ENCODE peak calls at places on chromosome 1, in four cellular contexts. L is IMR-90, C is GM12878, H is K562. I is an unnamed sample. For H3K4me1, the result is how much of the 10 kb centered on the place peaks cover.

GRCh38 chr1:226066415-226067077 is 4.0 kb downstream of the H3-3A start:
- DNase-seq in L (peak), C (no peak), H (no peak), I (no peak)

GRCh38 chr1:74964508-74964907 is 169.7 kb upstream of the LHX8 start:
- DNase-seq in L (no peak), C (no peak), H (peak), I (no peak)

GRCh38 chr1:24929091-24929875 is 793 bp downstream of the RUNX3 start:
- DNase-seq in L (no peak), C (no peak), H (no peak), I (peak)

GRCh38 chr1:81703352-81703735 is 97.4 kb upstream of the ADGRL2 start:
- DNase-seq in L (peak), C (no peak), H (no peak), I (no peak)

GRCh38 chr1:90821152-90821792 is 104.2 kb upstream of the BARHL2 start:
- DNase-seq in L (no peak), C (no peak), H (no peak), I (no peak)

GRCh38 chr1:63817152-63817667 is 43.4 kb downstream of the ROR1 start:
- DNase-seq in L (peak), C (no peak), H (no peak), I (no peak)

GRCh38 chr1:34292472-34292871 is 115.8 kb downstream of the C1orf94 start:
- DNase-seq in L (no peak), C (no peak), H (peak), I (no peak)

GRCh38 chr1:101262601-101263348 is 26.0 kb downstream of the S1PR1 start:
- DNase-seq in L (no peak), C (no peak), H (peak), I (no peak)

GRCh38 chr1:115189814-115190541 is 100.7 kb upstream of the TSPAN2 start:
- DNase-seq in L (peak), C (no peak), H (no peak), I (peak)

GRCh38 chr1:27868932-27869718 is 3.2 kb upstream of the THEMIS2 start:
- DNase-seq in L (no peak), C (peak), H (peak), I (no peak)

GRCh38 chr1:227343201-227343600 is 24.9 kb upstream of the CDC42BPA start:
- DNase-seq in L (peak), C (no peak), H (no peak), I (no peak)

GRCh38 chr1:94044290-94044790 is 76.6 kb downstream of the ABCA4 start:
- DNase-seq in L (no peak), C (no peak), H (no peak), I (no peak)

GRCh38 chr1:183593356-183593755 is 3.1 kb upstream of the NCF2 start:
- DNase-seq in L (no peak), C (peak), H (no peak), I (no peak)

GRCh38 chr1:160078392-160079195 is 2.7 kb upstream of the KCNJ9 start:
- DNase-seq in L (no peak), C (no peak), H (peak), I (peak)

GRCh38 chr1:33762099-33762830 is 101.6 kb upstream of the HMGB4 start:
- DNase-seq in L (peak), C (no peak), H (no peak), I (no peak)

GRCh38 chr1:207414606-207415108 is 39.5 kb upstream of the CR2 start:
- DNase-seq in L (no peak), C (peak), H (no peak), I (no peak)
- TF ChIP-seq ELK1 in L (no peak), C (no peak), H (no peak), I (no peak)

DNA sequence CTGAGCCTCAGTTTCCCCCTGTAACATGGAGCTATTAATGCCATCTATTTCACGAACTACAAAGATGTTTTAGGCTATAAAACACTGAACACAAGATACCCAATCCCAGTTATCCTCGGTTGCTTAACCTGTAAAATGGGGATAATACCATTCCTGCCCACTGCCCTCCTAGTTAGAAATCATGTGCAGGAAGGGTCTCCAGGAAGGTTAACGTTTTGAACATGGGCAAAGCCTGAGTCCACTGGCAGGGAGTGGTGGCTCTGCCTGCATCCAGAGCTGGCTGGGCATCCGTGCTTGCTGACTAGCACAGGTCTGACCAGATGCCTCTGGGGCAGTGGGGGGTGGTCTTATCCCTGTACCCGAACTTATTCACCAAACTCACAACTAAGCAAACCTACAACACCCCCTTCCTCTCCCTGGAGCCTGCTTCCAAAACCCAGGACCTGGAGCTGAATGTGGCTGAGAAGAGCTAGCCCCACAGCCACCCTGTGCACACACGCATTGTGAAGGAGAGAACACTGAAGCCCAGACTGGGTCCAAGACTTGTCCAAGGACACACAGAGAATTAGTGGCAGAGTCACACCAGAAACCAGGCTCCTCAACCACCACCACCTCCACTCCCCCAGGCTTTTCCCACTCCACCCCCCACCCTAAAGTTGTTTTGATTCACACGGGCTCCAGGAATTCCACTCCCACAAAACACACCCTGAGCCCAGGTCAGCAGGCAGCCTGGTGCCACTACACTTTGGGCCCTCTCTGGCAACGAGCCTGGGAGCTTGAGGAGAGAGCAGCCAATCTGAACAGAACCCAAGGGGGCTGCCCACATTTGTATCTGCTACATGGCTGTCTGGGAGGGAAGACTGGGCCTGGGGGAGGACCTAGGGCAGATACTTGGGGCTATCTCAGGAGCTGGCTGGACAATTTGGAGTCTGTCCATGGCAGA is 1.6 kb downstream of the E2F2 start:
- DNase-seq in L (no peak), C (no peak), H (peak), I (no peak)
- H3K4me1 ChIP-seq in L (under half), C (half or more), H (half or more), I (half or more)

GRCh38 chr1:26161408-26162219 is 2.7 kb downstream of the FAM110D start:
- DNase-seq in L (peak), C (no peak), H (peak), I (peak)
- TF ChIP-seq ELK1 in L (no peak), C (no peak), H (no peak), I (no peak)

DNA sequence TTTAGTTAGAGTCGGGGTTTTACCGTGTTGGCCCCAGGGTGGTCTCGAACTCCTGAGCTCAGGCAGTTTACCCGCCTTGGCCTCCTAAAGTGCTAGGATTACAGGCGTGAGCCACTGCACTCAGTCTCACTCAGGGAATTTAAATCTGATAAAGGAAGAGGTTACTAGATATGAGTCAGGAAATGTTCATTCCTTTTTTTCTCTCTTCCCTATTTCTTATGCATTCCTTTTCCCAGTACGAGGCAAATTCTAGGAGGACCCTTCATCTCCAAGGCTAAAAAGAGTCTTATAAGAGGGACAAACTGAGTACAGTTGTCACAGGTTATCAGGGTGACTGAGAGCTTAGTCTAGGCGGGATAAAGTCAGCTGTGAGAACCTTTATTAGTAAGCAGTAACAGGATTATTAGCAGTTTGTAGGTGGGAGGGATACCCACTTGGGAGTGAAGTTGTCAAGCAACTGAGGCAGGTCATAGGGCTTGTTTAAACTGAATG is 9.1 kb downstream of the MACF1 start:
- DNase-seq in L (peak), C (no peak), H (no peak), I (no peak)
- H3K4me1 ChIP-seq in L (under half), C (under half), H (half or more), I (under half)

GRCh38 chr1:44808063-44808937 is at the start of gene BTBD19:
- DNase-seq in L (peak), C (no peak), H (peak), I (no peak)

GRCh38 chr1:44811714-44812151 is 3.4 kb downstream of the BTBD19 start:
- DNase-seq in L (peak), C (no peak), H (peak), I (no peak)

GRCh38 chr1:44811234-44811633 is 2.9 kb downstream of the BTBD19 start:
- DNase-seq in L (no peak), C (no peak), H (no peak), I (no peak)

GRCh38 chr1:44808938-44809917 is 905 bp downstream of the BTBD19 start:
- DNase-seq in L (peak), C (peak), H (peak), I (peak)

DNA sequence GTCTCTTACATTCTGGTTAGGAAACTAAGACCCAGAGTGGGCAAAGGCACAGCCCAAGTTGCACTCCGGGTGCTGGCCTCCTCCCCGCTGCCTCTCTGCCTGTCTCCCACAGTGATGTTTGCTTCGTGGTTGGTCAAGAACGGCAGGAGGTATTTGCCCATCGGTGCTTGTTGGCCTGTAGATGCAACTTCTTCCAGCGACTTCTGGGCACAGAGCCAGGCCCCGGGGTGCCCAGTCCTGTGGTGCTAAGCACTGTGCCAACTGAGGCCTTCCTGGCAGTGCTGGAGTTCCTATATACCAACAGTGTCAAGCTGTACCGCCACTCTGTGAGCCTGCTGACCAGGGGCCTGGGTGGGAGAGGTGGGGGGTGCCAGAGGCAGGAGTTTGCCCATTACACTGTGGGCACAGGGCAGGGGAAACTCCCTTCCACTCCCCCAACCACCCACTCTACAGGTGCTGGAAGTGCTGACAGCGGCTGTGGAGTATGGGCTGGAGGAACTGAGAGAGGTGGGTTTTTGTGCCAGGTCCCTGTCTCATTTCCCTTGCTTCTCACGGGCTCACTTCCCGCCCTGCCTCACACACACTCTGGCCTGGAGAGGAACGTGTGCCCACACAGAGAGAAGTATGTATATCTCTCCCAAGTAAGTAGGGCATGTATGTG is 1.9 kb downstream of the BTBD19 start:
- DNase-seq in L (no peak), C (peak), H (no peak), I (peak)
- TF ChIP-seq ELK1 in L (no peak), C (no peak), H (no peak), I (no peak)

DNA sequence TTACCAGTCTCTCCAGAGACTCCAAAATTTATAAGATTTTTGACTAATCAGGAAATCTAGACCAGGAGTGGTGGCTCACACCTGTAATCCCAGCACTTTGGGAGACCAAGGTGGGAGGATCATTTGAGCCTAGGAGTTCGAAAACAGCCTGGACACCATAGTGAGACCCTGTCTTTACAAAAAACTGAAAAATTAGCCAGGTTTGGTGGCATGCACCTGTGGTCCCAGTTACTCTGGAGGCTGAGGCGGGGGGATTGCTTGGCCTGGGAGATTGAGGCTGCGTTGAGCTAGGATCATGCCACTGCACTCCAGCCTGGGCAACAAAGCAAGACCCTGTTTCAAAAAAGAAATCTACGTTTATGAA is 10.0 kb downstream of the ATP8B2 start:
- DNase-seq in L (no peak), C (no peak), H (no peak), I (no peak)
- H3K4me1 ChIP-seq in L (under half), C (under half), H (under half), I (under half)

GRCh38 chr1:108746382-108747127 is at the start of gene STXBP3:
- DNase-seq in L (peak), C (peak), H (peak), I (peak)

GRCh38 chr1:108747898-108748297 is 1.4 kb downstream of the STXBP3 start:
- DNase-seq in L (no peak), C (no peak), H (no peak), I (no peak)

GRCh38 chr1:108749081-108749480 is 2.6 kb downstream of the STXBP3 start:
- DNase-seq in L (no peak), C (no peak), H (no peak), I (no peak)

GRCh38 chr1:108745980-108746381 is 493 bp upstream of the STXBP3 start:
- DNase-seq in L (no peak), C (no peak), H (no peak), I (no peak)

DNA sequence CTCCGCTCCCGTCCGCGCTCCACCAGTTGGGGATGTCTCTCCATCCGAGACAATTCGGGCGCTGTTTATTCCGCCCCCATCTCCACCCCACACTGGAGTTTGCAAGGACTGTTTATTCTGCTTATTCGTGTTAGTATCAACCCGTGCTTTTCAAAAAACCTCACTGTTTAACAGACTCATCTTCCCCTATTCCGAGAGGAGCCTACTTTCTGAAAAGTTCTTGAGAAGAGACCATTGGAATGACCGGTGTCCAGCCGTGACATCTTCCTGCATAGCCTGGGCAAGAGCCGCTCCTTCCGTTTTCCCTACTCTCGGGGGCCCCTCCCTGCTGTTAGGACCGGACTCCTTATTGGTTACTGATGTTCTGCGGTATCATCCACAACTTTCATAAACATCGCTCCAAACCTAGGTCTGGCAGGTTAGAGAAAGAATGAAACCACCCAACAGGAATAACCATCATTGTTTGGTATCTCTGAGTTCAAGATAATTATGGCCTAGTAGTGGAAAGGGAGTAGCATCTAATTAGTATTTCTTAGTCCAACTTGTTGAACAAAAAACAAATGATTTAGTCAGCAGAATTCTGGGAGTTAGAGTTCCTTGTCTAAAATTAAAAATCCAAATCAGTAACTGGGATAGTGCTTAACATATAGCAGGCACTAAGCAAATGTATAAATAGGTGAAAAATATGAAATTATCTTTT is 804 bp downstream of the STXBP3 start:
- DNase-seq in L (peak), C (peak), H (peak), I (peak)
- TF ChIP-seq ELK1 in L (no peak), C (no peak), H (no peak), I (no peak)

DNA sequence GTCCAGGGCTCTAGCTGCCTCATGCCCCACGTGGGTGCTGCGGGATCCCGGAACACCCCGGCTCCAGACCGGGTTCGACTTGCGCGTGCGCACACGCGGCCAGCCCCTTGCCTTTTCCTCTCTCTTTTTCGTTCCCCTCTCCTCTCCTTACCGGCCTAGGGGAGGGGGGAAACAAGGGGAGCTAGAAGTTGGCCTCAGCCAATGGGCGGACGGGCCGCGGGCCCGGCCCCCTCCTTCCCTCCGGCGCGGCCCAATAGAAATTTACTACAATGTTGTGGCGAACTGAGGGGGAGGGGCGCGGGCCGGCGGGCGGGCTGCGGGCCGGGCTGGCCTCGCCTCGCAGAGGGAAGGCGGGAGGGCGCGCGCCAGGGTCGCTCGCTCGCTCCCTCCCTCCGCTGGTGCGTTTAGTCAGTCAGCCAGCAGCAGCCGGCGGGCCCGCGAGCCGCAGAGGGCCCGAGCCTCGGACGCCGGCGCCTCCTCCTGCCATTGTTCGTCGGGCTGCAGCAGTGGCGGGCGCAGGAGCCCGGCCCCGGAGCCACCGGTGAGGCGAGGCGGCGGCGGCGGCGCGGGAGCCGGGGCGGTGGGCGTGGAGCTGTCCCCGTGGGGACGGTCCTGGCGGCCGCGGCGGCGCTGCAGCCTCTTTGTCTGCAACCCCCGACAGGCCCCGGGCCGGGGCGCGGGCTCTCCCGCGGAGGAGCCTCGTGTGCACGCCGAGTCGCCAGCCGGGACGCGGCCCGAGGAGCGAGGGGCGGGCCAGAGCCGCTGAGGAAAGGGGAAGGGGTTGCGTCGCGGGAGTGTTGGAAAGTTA is at the start of gene EPB41:
- DNase-seq in L (peak), C (peak), H (peak), I (peak)
- H3K4me1 ChIP-seq in L (under half), C (under half), H (under half), I (under half)

DNA sequence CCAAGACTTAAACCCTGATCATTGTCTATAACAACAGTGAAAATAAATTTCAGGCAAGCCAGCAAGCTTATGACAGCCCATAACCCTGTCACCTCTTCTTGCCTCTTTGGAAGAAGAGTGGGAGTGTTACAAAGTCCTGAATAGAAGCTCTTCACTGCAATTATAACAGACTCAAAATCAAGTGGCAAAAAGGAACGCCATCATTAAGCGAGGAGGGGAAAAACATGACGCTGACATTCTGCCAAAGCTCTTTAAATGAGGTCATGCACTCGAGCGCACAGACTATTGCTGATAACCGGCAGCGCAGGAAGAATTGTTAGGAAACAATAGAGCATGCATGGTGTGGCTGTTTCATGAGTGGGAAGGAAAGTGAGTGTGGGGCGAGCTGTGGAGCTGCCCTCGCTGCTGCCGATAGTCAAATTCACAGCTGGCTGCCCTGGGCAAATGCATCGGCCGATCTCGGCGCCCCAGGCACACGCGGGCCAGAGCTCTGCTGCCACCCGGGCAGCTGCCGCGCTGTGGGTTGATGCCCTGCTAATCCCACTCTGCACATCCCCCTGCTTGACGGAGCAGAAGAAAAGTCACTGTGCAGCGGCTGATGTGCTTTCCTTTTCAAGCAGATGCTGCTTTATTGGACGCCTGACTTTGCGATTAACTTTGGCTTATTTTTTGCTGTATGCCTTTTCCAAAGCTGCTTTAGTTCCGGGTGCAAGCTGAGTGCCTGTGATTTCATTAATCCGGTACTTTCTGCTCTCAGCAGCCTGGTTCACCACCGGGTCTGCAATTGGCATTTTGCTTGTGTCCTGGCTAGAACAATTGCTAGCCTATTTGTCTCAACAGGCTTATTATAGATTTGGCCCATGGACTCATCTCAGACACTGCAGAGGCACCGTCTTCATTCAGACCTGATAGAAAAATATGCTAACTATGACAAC is 102.4 kb upstream of the ST6GALNAC5 start:
- DNase-seq in L (no peak), C (no peak), H (no peak), I (no peak)
- TF ChIP-seq ELK1 in L (no peak), C (no peak), H (no peak), I (no peak)